ENCODE peak calls at places on chromosome 20, in nine cellular contexts. Z is upper lobe of right lung, L is prostate gland, Y is brain microvascular endothelial cell, E is heart right ventricle, P is heart left ventricle, M is Peyer's patch, B is kidney, J is fibroblast of pulmonary artery. V is an unnamed sample.

GRCh38 chr20:49167811-49168507 is 20.2 kb downstream of the STAU1 start:
- DNase-seq in Z (no peak), L (no peak), Y (no peak), E (no peak), P (peak; percentile 14), M (no peak), B (no peak), J (peak; percentile 19), V (no peak)

GRCh38 chr20:62696999-62697398 is 11.6 kb upstream of the NTSR1 start:
- DNase-seq in Z (no peak), L (no peak), Y (no peak), E (peak; percentile 0), P (no peak), M (no peak), B (peak; percentile 68), J (no peak), V (no peak)

GRCh38 chr20:33554914-33555420 is 65.1 kb downstream of the CBFA2T2 start:
- DNase-seq in Z (no peak), L (peak; percentile 74), Y (peak; percentile 79), E (no peak), P (no peak), M (no peak), B (no peak), J (peak; percentile 95), V (peak; percentile 75)

GRCh38 chr20:57258055-57258454 is 8.4 kb downstream of the BMP7 start:
- DNase-seq in Z (no peak), L (no peak), Y (no peak), E (no peak), P (no peak), M (no peak), B (no peak), J (no peak), V (no peak)

GRCh38 chr20:51412991-51413471 is 129.5 kb downstream of the NFATC2 start:
- DNase-seq in Z (no peak), L (no peak), Y (no peak), E (no peak), P (no peak), M (no peak), B (no peak), J (no peak), V (no peak)

GRCh38 chr20:10922521-10922920 is 248.7 kb upstream of the JAG1 start:
- DNase-seq in Z (no peak), L (no peak), Y (no peak), E (no peak), P (no peak), M (no peak), B (no peak), J (no peak), V (no peak)

GRCh38 chr20:34713194-34713943 is 9.2 kb downstream of the TP53INP2 start:
- DNase-seq in Z (no peak), L (no peak), Y (peak; percentile 100), E (no peak), P (peak; percentile 44), M (peak; percentile 65), B (no peak), J (peak; percentile 99), V (peak; percentile 98)

GRCh38 chr20:51159303-51159702 is 136.4 kb upstream of the KCNG1 start:
- DNase-seq in Z (no peak), L (no peak), Y (no peak), E (no peak), P (no peak), M (no peak), B (no peak), J (no peak), V (no peak)

GRCh38 chr20:63947638-63948456 is 8.4 kb downstream of the UCKL1 start:
- DNase-seq in Z (no peak), L (no peak), Y (no peak), E (peak; percentile 26), P (no peak), M (no peak), B (peak; percentile 82), J (no peak), V (no peak)

GRCh38 chr20:15359056-15359455 is 1021.6 kb upstream of the FLRT3 start:
- DNase-seq in Z (no peak), L (no peak), Y (no peak), E (no peak), P (no peak), M (no peak), B (no peak), J (no peak), V (no peak)

GRCh38 chr20:346640-347316 is at the start of gene NRSN2:
- DNase-seq in Z (peak; percentile 83), L (peak; percentile 47), Y (peak; percentile 39), E (peak; percentile 69), P (peak; percentile 74), M (peak; percentile 57), B (peak; percentile 91), J (peak; percentile 66), V (no peak)

GRCh38 chr20:14963262-14963663 is 625.9 kb upstream of the FLRT3 start:
- DNase-seq in Z (no peak), L (peak; percentile 31), Y (peak; percentile 23), E (no peak), P (no peak), M (no peak), B (no peak), J (peak; percentile 56), V (peak; percentile 36)

GRCh38 chr20:33352258-33353012 is 48.9 kb downstream of the CDK5RAP1 start:
- DNase-seq in Z (no peak), L (no peak), Y (no peak), E (no peak), P (no peak), M (peak; percentile 24), B (no peak), J (no peak), V (no peak)

GRCh38 chr20:52921300-52921699 is 50.9 kb upstream of the TSHZ2 start:
- DNase-seq in Z (no peak), L (no peak), Y (no peak), E (no peak), P (no peak), M (no peak), B (no peak), J (no peak), V (no peak)
- H3K4me3 ChIP-seq in Z (no peak overlapping the region), L (no peak overlapping the region), Y (no peak overlapping the region), E (no peak overlapping the region), P (no peak overlapping the region), M (no peak overlapping the region), B (no peak overlapping the region), J (no peak overlapping the region), V (no peak overlapping the region)

GRCh38 chr20:47358052-47358671 is 1.7 kb upstream of the ZMYND8 start:
- DNase-seq in Z (no peak), L (no peak), Y (no peak), E (no peak), P (no peak), M (no peak), B (no peak), J (no peak), V (no peak)

GRCh38 chr20:47357296-47358051 is 975 bp upstream of the ZMYND8 start:
- DNase-seq in Z (peak; percentile 95), L (peak; percentile 94), Y (peak; percentile 90), E (peak; percentile 80), P (peak; percentile 74), M (peak; percentile 95), B (peak; percentile 95), J (peak; percentile 94), V (peak; percentile 94)

GRCh38 chr20:47360207-47360488 is 3.6 kb upstream of the ZMYND8 start:
- DNase-seq in Z (no peak), L (peak; percentile 90), Y (no peak), E (no peak), P (peak; percentile 32), M (peak; percentile 65), B (peak; percentile 19), J (peak; percentile 93), V (no peak)

GRCh38 chr20:47359533-47360206 is 3.2 kb upstream of the ZMYND8 start:
- DNase-seq in Z (no peak), L (no peak), Y (no peak), E (no peak), P (peak; percentile 29), M (no peak), B (no peak), J (no peak), V (no peak)

GRCh38 chr20:47358672-47359532 is 2.4 kb upstream of the ZMYND8 start:
- DNase-seq in Z (peak; percentile 82), L (peak; percentile 95), Y (peak; percentile 95), E (peak; percentile 33), P (peak; percentile 83), M (peak; percentile 91), B (peak; percentile 88), J (peak; percentile 95), V (peak; percentile 99)
- H3K4me3 ChIP-seq in Z (no peak overlapping the region), L (no peak overlapping the region), Y (peak overlapping the region; percentile 5), E (no peak overlapping the region), P (no peak overlapping the region), M (peak overlapping the region; percentile 7), B (peak overlapping the region; percentile 44), J (peak overlapping the region; percentile 2), V (no peak overlapping the region)

GRCh38 chr20:43545837-43546578 is 12.8 kb upstream of the SGK2 start:
- DNase-seq in Z (peak; percentile 9), L (no peak), Y (no peak), E (no peak), P (no peak), M (peak; percentile 13), B (no peak), J (no peak), V (no peak)
- H3K4me3 ChIP-seq in Z (no peak overlapping the region), L (no peak overlapping the region), Y (no peak overlapping the region), E (no peak overlapping the region), P (no peak overlapping the region), M (no peak overlapping the region), B (no peak overlapping the region), J (no peak overlapping the region), V (no peak overlapping the region)

GRCh38 chr20:36544134-36545018 is 3.1 kb downstream of the MYL9 start:
- DNase-seq in Z (peak; percentile 77), L (no peak), Y (peak; percentile 36), E (peak; percentile 61), P (peak; percentile 75), M (no peak), B (peak; percentile 52), J (peak; percentile 64), V (peak; percentile 86)
- H3K4me3 ChIP-seq in Z (peak overlapping the region; percentile 69), L (peak overlapping the region; percentile 45), Y (peak overlapping the region; percentile 92), E (peak overlapping the region; percentile 98), P (peak overlapping the region; percentile 100), M (peak overlapping the region; percentile 60), B (peak overlapping the region; percentile 72), J (peak overlapping the region; percentile 13), V (peak overlapping the region; percentile 77)

DNA sequence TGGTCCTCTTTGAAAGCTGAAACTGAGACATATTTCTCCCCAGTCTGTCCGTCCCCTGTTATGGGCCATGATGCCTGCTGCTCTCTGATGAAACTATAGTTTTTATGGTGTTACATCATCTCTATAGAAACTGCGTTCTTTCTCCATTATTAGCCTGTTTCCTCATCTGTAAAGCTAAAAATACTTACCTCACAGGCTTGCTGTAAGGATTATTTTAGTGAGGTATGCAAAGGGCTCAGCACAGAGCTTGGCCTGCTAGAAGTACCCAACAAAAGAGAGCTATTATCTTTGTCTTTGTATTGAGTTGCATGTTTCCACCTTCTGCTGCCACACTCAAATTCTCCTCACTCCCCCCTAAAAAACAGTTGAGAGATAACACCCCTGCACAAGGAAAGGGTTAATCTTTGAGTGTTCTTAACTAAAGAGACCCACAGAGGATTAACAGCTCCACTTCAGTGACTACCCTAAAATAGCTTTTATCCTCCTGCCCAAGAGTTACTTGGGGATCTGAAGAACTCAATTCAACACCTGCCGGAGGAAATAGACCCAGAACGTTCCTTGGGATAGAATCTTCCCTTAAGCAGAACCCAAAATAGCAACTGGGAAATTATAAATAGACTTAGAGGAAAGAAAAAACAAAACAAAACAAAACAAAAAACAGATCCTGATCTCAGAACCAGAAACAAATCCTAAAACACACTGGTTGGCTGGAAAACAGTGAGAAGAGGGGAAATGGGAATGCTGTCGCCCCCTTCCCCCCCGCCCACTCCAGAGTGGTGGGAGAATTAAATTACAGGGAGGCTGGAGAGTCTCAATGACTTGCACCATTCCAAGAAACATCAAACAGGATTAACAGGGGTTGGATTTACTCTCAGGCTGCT is 1.8 kb downstream of the PLAGL2 start:
- DNase-seq in Z (no peak), L (no peak), Y (no peak), E (no peak), P (no peak), M (no peak), B (no peak), J (peak; percentile 48), V (no peak)
- H3K4me3 ChIP-seq in Z (peak overlapping the region; percentile 99), L (peak overlapping the region; percentile 99), Y (no peak overlapping the region), E (peak overlapping the region; percentile 70), P (peak overlapping the region; percentile 87), M (peak overlapping the region; percentile 94), B (peak overlapping the region; percentile 76), J (peak overlapping the region; percentile 100), V (peak overlapping the region; percentile 99)

V was measured in retinal pigment epithelial cell.